ENCODE peak calls at places on chromosomes 3 and 15, in ten cellular contexts. H is cardiac muscle cell; O is CD4-positive, alpha-beta T cell; I is A549; M is adrenal gland; B is neuronal stem cell; E is psoas muscle; K is mammary epithelial cell; A is heart left ventricle; D is CD8-positive, alpha-beta memory T cell. J is an unnamed sample.

GRCh38 chr3:194782767-194783404 is 97.2 kb downstream of the FAM43A start:
- DNase-seq in H (no peak), O (no peak), I (peak), M (no peak), B (no peak), E (no peak), K (peak), A (no peak), D (no peak), J (peak)

GRCh38 chr3:58052373-58053273 is 44.4 kb downstream of the FLNB start:
- DNase-seq in H (no peak), O (no peak), I (peak), M (peak), B (no peak), E (peak), K (peak), A (peak), D (no peak), J (peak)

GRCh38 chr15:78810377-78811123 is 714 bp downstream of the ADAMTS7 start:
- DNase-seq in H (peak), O (no peak), I (peak), M (peak), B (peak), E (peak), K (peak), A (peak), D (no peak), J (peak)

GRCh38 chr3:15331606-15332404 is 581 bp downstream of the SH3BP5 start:
- DNase-seq in H (no peak), O (peak), I (no peak), M (peak), B (no peak), E (peak), K (peak), A (peak), D (peak), J (no peak)

GRCh38 chr15:77018796-77019475 is 24.0 kb downstream of the PSTPIP1 start:
- DNase-seq in H (no peak), O (no peak), I (no peak), M (no peak), B (no peak), E (peak), K (no peak), A (peak), D (no peak), J (no peak)

GRCh38 chr3:100709840-100710235 is 544 bp downstream of the TFG start:
- DNase-seq in H (peak), O (peak), I (peak), M (peak), B (peak), E (peak), K (peak), A (peak), D (peak), J (peak)

GRCh38 chr15:78179906-78180305 is 30.7 kb downstream of the IDH3A start:
- DNase-seq in H (no peak), O (no peak), I (no peak), M (no peak), B (no peak), E (no peak), K (no peak), A (no peak), D (no peak), J (no peak)

GRCh38 chr3:159158213-159158612 is 356.4 kb downstream of the MFSD1 start:
- DNase-seq in H (no peak), O (no peak), I (no peak), M (no peak), B (no peak), E (no peak), K (peak), A (no peak), D (no peak), J (no peak)

GRCh38 chr3:129370248-129370964 is 58.0 kb downstream of the EFCAB12 start:
- DNase-seq in H (no peak), O (no peak), I (no peak), M (no peak), B (no peak), E (no peak), K (no peak), A (no peak), D (no peak), J (no peak)

GRCh38 chr3:63429905-63430304 is 151.8 kb downstream of the SYNPR start:
- DNase-seq in H (peak), O (no peak), I (no peak), M (no peak), B (no peak), E (no peak), K (no peak), A (no peak), D (no peak), J (no peak)

GRCh38 chr15:78061963-78062427 is 15.5 kb downstream of the TBC1D2B start:
- DNase-seq in H (peak), O (peak), I (no peak), M (peak), B (no peak), E (no peak), K (no peak), A (no peak), D (no peak), J (peak)

GRCh38 chr3:30544811-30545210 is 61.6 kb upstream of the TGFBR2 start:
- DNase-seq in H (no peak), O (no peak), I (peak), M (no peak), B (no peak), E (no peak), K (peak), A (no peak), D (no peak), J (no peak)

GRCh38 chr3:183122257-183122932 is 23.1 kb upstream of the MCCC1 start:
- DNase-seq in H (peak), O (no peak), I (peak), M (no peak), B (no peak), E (no peak), K (peak), A (no peak), D (no peak), J (peak)

GRCh38 chr3:157543491-157544035 is 40.3 kb upstream of the VEPH1 start:
- DNase-seq in H (no peak), O (no peak), I (no peak), M (no peak), B (no peak), E (no peak), K (no peak), A (no peak), D (no peak), J (no peak)

GRCh38 chr3:56290376-56290775 is 177.9 kb downstream of the ERC2 start:
- DNase-seq in H (no peak), O (no peak), I (no peak), M (no peak), B (no peak), E (no peak), K (no peak), A (no peak), D (no peak), J (no peak)

GRCh38 chr3:29370451-29371420 is 89.9 kb downstream of the RBMS3 start:
- DNase-seq in H (no peak), O (no peak), I (no peak), M (no peak), B (no peak), E (no peak), K (peak), A (no peak), D (no peak), J (no peak)

GRCh38 chr3:133377396-133377795 is 22.5 kb upstream of the BFSP2 start:
- DNase-seq in H (peak), O (no peak), I (peak), M (no peak), B (no peak), E (no peak), K (peak), A (no peak), D (no peak), J (peak)

GRCh38 chr3:126914226-126914625 is 68.7 kb upstream of the PLXNA1 start:
- DNase-seq in H (no peak), O (no peak), I (no peak), M (no peak), B (no peak), E (no peak), K (no peak), A (no peak), D (no peak), J (no peak)

GRCh38 chr15:59180946-59181345 is 25.7 kb upstream of the LDHAL6B start:
- DNase-seq in H (no peak), O (no peak), I (no peak), M (no peak), B (no peak), E (no peak), K (no peak), A (no peak), D (no peak), J (no peak)

GRCh38 chr3:58526124-58526957 is 10.6 kb downstream of the ACOX2 start:
- DNase-seq in H (no peak), O (no peak), I (peak), M (no peak), B (no peak), E (no peak), K (peak), A (no peak), D (no peak), J (peak)

GRCh38 chr3:48715179-48715800 is 1.7 kb downstream of the IP6K2 start:
- DNase-seq in H (peak), O (no peak), I (peak), M (peak), B (peak), E (no peak), K (peak), A (no peak), D (no peak), J (peak)

GRCh38 chr3:120182613-120183524 is 88.6 kb upstream of the GSK3B start:
- DNase-seq in H (no peak), O (no peak), I (peak), M (peak), B (no peak), E (no peak), K (peak), A (no peak), D (no peak), J (no peak)

GRCh38 chr3:121981473-121981872 is 40.6 kb downstream of the ILDR1 start:
- DNase-seq in H (no peak), O (no peak), I (no peak), M (no peak), B (no peak), E (no peak), K (no peak), A (no peak), D (no peak), J (no peak)

GRCh38 chr3:187964759-187965158 is 189.2 kb upstream of the LPP start:
- DNase-seq in H (no peak), O (no peak), I (no peak), M (no peak), B (no peak), E (no peak), K (no peak), A (no peak), D (no peak), J (no peak)

GRCh38 chr3:13505147-13506130 is 25.3 kb downstream of the HDAC11 start:
- DNase-seq in H (no peak), O (no peak), I (no peak), M (no peak), B (no peak), E (peak), K (no peak), A (no peak), D (no peak), J (no peak)

GRCh38 chr15:31373096-31373865 is 46.6 kb downstream of the KLF13 start:
- DNase-seq in H (no peak), O (no peak), I (no peak), M (no peak), B (no peak), E (peak), K (no peak), A (no peak), D (no peak), J (no peak)

GRCh38 chr3:2921903-2922302 is 188.3 kb downstream of the IL5RA start:
- DNase-seq in H (peak), O (no peak), I (peak), M (no peak), B (no peak), E (no peak), K (no peak), A (no peak), D (no peak), J (peak)

DNA sequence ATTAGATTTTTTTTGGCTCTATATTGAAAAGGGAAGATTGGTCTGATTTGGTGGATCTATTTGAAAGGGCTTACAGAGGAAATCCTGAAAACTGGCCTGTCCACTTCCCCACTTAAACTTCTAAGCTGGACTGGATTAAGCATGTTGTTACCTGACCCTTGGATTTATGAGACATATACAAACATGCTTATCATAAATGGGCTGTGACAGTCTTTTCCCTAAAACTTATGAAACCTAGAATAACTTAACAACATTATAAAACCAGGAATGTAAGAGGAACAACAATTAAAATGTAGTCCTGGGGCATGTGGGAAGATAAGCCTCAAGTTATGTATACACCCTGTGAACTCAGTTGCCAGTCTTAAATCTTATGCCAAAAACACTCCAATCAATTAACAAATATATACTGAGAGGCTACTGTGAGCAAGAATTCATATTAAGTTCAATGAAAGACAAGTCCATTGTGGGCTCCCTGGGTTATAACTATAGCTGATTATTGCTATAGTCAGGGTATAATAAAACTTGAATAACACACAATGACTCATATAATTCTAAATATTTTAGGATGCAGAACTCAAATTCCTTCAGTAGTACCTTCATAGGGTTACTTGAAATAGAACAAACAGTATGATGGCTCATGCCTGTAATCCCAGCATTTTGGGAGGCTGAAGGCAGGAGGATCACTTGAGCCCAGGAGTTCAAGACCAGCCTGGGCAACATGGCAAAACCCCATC is 87.2 kb upstream of the PPIB start:
- DNase-seq in H (no peak), O (no peak), I (no peak), M (no peak), B (no peak), E (no peak), K (peak), A (no peak), D (no peak), J (no peak)
- H3K27ac ChIP-seq in H (no peak), O (no peak), I (no peak), M (no peak), B (no peak), E (no peak), K (peak), A (no peak), D (no peak), J (peak)

DNA sequence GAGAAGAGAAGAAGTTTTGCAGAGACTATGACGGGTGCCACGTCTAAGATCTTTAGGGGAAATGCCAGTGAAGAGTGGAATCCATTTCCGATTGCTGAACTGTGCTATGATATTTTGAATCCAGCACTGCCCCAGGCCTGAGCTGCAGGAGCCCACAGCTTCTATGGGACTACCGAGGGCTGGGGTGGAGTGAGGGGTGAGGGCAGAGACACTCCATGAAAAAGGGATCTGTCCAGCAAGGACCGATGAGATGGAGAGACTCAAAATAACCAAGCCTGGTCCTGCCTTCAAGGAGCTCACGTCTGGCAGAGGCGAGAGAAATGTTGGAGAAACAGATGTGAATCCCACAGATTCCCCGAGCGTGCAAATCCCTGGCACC is 79.8 kb upstream of the MEF2A start:
- DNase-seq in H (no peak), O (no peak), I (no peak), M (no peak), B (no peak), E (no peak), K (no peak), A (no peak), D (no peak), J (no peak)
- H3K27ac ChIP-seq in H (no peak), O (no peak), I (peak), M (peak), B (no peak), E (peak), K (no peak), A (peak), D (no peak), J (peak)

DNA sequence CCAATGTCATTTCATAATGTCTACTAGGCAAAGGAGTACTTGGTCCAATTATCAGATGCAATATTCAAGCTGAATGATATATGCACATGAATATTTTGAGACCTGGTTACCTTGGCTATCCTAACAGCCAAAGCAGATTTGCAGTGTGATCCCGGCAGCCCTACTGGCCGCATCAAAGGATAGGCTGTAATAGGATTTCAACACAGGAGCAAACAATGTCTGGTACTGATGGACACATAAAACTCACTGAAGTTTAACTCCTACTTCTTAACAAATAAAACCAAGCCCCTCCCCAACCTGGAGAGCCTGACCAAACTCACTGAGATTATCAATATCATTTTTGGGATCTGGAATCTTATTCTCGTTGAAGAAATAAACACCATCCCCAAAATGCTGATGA is 130.2 kb downstream of the FOXP1 start:
- DNase-seq in H (no peak), O (no peak), I (no peak), M (no peak), B (no peak), E (no peak), K (no peak), A (no peak), D (no peak), J (no peak)
- H3K27ac ChIP-seq in H (no peak), O (peak), I (no peak), M (no peak), B (no peak), E (no peak), K (no peak), A (no peak), D (no peak), J (peak)

GRCh38 chr3:71393093-71393492 is 190.4 kb downstream of the FOXP1 start:
- DNase-seq in H (no peak), O (no peak), I (no peak), M (no peak), B (no peak), E (no peak), K (peak), A (no peak), D (no peak), J (no peak)
- H3K27ac ChIP-seq in H (no peak), O (peak), I (no peak), M (no peak), B (no peak), E (no peak), K (no peak), A (no peak), D (no peak), J (no peak)

DNA sequence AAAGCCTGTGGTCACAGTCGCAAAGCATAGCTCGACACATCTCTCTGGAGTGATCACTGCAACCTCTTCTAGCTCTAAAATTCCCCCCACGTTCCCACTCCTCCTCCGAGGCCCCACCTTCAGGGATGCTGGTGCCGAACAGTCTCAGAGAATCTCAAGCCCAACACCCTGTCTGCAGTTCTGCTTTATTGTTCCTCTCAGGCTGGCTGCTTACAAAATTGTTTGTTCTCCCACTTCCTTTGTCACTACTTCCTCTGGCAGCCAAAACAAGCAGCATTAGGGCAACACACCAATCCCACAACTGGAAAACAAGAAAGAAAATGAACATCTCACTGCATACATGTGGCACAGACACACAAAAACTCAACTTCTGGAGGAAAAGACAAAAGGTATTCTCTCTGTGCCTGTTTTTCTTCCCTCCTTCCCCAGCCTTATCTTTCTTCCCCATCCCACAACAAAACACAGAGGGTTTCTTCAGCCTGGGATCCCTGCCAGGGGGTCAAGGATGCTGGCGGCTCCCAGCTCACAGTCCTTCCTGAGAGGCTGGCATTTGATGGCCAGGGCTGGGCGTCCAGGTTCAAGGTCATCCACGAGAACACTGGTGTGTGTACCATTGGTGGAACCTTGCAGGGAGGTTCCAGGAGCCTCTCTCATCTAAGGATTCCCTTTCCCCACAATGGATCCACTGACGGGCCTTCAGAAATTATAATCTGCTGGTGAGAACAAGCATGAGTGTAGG is 108.4 kb downstream of the TMCO5A start:
- DNase-seq in H (no peak), O (no peak), I (no peak), M (peak), B (no peak), E (no peak), K (no peak), A (no peak), D (no peak), J (no peak)
- H3K27ac ChIP-seq in H (no peak), O (no peak), I (no peak), M (peak), B (no peak), E (no peak), K (no peak), A (peak), D (no peak), J (no peak)

GRCh38 chr15:60580650-60581415 is 101.9 kb upstream of the ICE2 start:
- DNase-seq in H (no peak), O (peak), I (no peak), M (no peak), B (no peak), E (no peak), K (no peak), A (no peak), D (peak), J (no peak)
- H3K27ac ChIP-seq in H (no peak), O (peak), I (no peak), M (peak), B (no peak), E (no peak), K (no peak), A (no peak), D (no peak), J (no peak)

DNA sequence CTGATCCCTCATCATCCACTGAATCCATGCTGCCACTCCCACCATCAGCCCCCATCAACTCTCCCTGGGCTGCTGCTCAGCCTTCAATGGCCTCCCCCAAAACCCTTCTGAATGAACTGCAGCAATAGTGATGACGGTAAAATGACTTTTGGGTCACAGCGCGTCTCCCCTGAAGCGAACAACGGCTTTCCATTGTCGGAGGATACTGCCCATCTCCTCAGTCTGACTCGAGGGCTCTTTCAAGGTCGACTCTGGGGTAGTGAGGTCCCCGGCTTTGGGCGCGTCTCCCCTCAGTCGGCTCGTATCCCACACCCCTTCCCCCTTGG is 57.2 kb upstream of the ZBTB38 start:
- DNase-seq in H (no peak), O (no peak), I (no peak), M (no peak), B (no peak), E (no peak), K (no peak), A (no peak), D (no peak), J (no peak)
- H3K27ac ChIP-seq in H (no peak), O (peak), I (peak), M (peak), B (no peak), E (peak), K (peak), A (peak), D (peak), J (no peak)

DNA sequence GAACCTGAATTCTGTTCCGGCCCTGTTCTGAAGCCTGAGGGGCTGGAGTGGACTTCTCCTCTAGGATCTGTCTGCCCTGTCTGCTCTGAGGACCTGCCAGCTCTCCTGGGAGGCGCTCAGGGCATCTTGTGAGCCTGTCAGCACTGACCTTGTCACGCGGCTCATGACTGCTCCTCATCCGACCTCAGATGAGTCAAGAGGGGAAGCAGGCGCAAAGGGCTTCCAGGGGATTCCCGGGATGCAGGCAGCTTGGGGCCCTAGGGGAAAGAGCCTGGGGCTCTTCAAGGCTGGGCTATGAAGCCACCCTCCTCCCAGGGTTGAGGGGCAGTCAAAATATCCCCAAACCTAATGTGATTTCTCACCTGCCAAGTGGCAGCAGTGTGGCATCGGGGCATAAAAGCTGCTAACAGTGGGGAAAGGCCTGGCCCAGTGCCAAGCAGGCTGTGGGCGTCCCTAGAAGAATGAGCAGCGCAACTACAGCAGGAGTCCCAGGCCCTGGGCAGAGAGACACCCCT is 27.6 kb upstream of the ANKDD1A start:
- DNase-seq in H (peak), O (peak), I (peak), M (peak), B (no peak), E (peak), K (peak), A (peak), D (peak), J (peak)
- H3K27ac ChIP-seq in H (peak), O (no peak), I (peak), M (peak), B (no peak), E (peak), K (peak), A (peak), D (no peak), J (peak)